ENCODE peak calls at places on chromosomes 2 and 18, in eight cellular contexts. Y is tibial artery, F is cardiac muscle cell, W is A549, D is DND-41, L is K562, X is GM23338, O is left ventricle myocardium inferior. N is an unnamed sample.

GRCh38 chr18:79738041-79738461 is 58.4 kb downstream of the CTDP1 start:
- DNase-seq in Y (no peak), F (peak), W (no peak), D (no peak), L (no peak), X (no peak), O (peak), N (no peak)

GRCh38 chr2:132646805-132647115 is 23.2 kb downstream of the LYPD1 start:
- DNase-seq in Y (no peak), F (no peak), W (no peak), D (no peak), L (no peak), X (no peak), O (no peak), N (no peak)

GRCh38 chr2:182366625-182367024 is 60.2 kb downstream of the PDE1A start:
- DNase-seq in Y (peak), F (peak), W (peak), D (no peak), L (no peak), X (no peak), O (no peak), N (no peak)

GRCh38 chr2:216606551-216607527 is 26.4 kb upstream of the IGFBP2 start:
- DNase-seq in Y (no peak), F (no peak), W (no peak), D (peak), L (peak), X (peak), O (no peak), N (no peak)

GRCh38 chr2:203583696-203584095 is 48.6 kb upstream of the RAPH1 start:
- DNase-seq in Y (no peak), F (peak), W (peak), D (no peak), L (no peak), X (no peak), O (no peak), N (peak)

GRCh38 chr2:83536489-83537020 is 922.5 kb downstream of the SUCLG1 start:
- DNase-seq in Y (no peak), F (no peak), W (no peak), D (no peak), L (no peak), X (no peak), O (no peak), N (no peak)

GRCh38 chr2:19123556-19123955 is 234.9 kb downstream of the OSR1 start:
- DNase-seq in Y (no peak), F (no peak), W (no peak), D (no peak), L (no peak), X (no peak), O (no peak), N (no peak)

GRCh38 chr2:221572821-221573429 is 821 bp upstream of the EPHA4 start:
- DNase-seq in Y (peak), F (peak), W (peak), D (no peak), L (no peak), X (peak), O (peak), N (no peak)

GRCh38 chr2:169756342-169756741 is 22.7 kb downstream of the KLHL23 start:
- DNase-seq in Y (no peak), F (no peak), W (no peak), D (no peak), L (no peak), X (no peak), O (no peak), N (no peak)

GRCh38 chr2:144835634-144836351 is 315.9 kb upstream of the ZEB2 start:
- DNase-seq in Y (no peak), F (peak), W (peak), D (no peak), L (no peak), X (no peak), O (no peak), N (no peak)

GRCh38 chr18:6920099-6920955 is 190.8 kb downstream of the ARHGAP28 start:
- DNase-seq in Y (peak), F (peak), W (peak), D (no peak), L (peak), X (peak), O (no peak), N (no peak)

GRCh38 chr2:145076085-145076484 is 556.2 kb upstream of the ZEB2 start:
- DNase-seq in Y (no peak), F (no peak), W (no peak), D (no peak), L (no peak), X (no peak), O (no peak), N (no peak)

GRCh38 chr2:100629309-100629708 is 66.5 kb downstream of the PDCL3 start:
- DNase-seq in Y (no peak), F (no peak), W (no peak), D (no peak), L (no peak), X (no peak), O (no peak), N (no peak)

GRCh38 chr18:50906843-50907242 is 27.9 kb downstream of the ME2 start:
- DNase-seq in Y (no peak), F (no peak), W (no peak), D (no peak), L (no peak), X (no peak), O (no peak), N (no peak)

GRCh38 chr2:121456325-121456724 is 74.4 kb upstream of the RNU4ATAC start:
- DNase-seq in Y (no peak), F (no peak), W (no peak), D (no peak), L (no peak), X (no peak), O (no peak), N (no peak)

GRCh38 chr2:38740851-38741541 is 10.2 kb downstream of the SRSF7 start:
- DNase-seq in Y (no peak), F (peak), W (peak), D (no peak), L (peak), X (peak), O (no peak), N (no peak)

GRCh38 chr2:38739524-38739923 is 11.6 kb downstream of the SRSF7 start:
- DNase-seq in Y (no peak), F (no peak), W (no peak), D (no peak), L (peak), X (no peak), O (no peak), N (no peak)

GRCh38 chr2:38742797-38743559 is 8.2 kb downstream of the SRSF7 start:
- DNase-seq in Y (no peak), F (no peak), W (no peak), D (no peak), L (no peak), X (no peak), O (no peak), N (no peak)

GRCh38 chr2:38743672-38744398 is 7.3 kb downstream of the SRSF7 start:
- DNase-seq in Y (no peak), F (no peak), W (no peak), D (no peak), L (no peak), X (no peak), O (no peak), N (no peak)

GRCh38 chr2:38741542-38741852 is 9.7 kb downstream of the SRSF7 start:
- DNase-seq in Y (no peak), F (no peak), W (no peak), D (no peak), L (no peak), X (no peak), O (no peak), N (no peak)
- H3K27ac ChIP-seq in Y (no peak), F (peak), W (no peak), D (no peak), L (no peak), X (peak), O (peak), N (peak)

DNA sequence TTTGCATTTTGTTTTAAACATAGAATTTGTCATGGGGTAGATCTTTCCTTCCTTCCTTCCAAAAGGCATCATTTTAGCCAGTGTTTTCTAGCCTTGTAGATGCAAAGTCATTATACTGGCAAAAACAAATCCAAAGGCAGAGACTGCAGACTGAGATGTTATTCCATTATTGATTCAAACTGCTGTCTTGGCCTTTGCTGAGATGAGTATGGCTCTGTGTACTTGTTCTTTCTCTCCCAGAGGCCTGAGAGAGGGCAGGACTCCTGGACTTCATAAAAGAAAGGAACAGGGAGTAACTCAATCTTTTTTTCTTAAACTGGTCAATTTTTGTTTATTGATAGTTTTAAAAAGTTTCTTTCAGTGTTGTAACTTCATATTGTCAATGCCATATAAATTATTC is 215.1 kb downstream of the RND3 start:
- DNase-seq in Y (no peak), F (no peak), W (no peak), D (no peak), L (no peak), X (no peak), O (no peak), N (no peak)
- H3K4me3 ChIP-seq in Y (no peak), F (no peak), W (no peak), D (no peak), L (no peak), X (no peak), O (no peak), N (no peak)

GRCh38 chr2:199261936-199262335 is 195.8 kb downstream of the SATB2 start:
- DNase-seq in Y (no peak), F (no peak), W (no peak), D (no peak), L (no peak), X (no peak), O (no peak), N (no peak)

GRCh38 chr2:199261221-199261620 is 196.5 kb downstream of the SATB2 start:
- DNase-seq in Y (no peak), F (peak), W (peak), D (no peak), L (no peak), X (no peak), O (no peak), N (no peak)

GRCh38 chr2:199259671-199260070 is 198.1 kb downstream of the SATB2 start:
- DNase-seq in Y (no peak), F (no peak), W (no peak), D (no peak), L (no peak), X (no peak), O (no peak), N (no peak)

GRCh38 chr2:199258291-199258690 is 199.4 kb downstream of the SATB2 start:
- DNase-seq in Y (no peak), F (no peak), W (no peak), D (no peak), L (no peak), X (peak), O (no peak), N (no peak)
- TF ChIP-seq CTCF in Y (no peak), F (peak), W (no peak), D (no peak), L (peak), X (peak), O (no peak), N (no peak)

GRCh38 chr2:187577310-187577709 is 23.1 kb upstream of the TFPI start:
- DNase-seq in Y (no peak), F (peak), W (peak), D (no peak), L (no peak), X (peak), O (no peak), N (no peak)
- H3K27ac ChIP-seq in Y (no peak), F (no peak), W (peak), D (no peak), L (no peak), X (no peak), O (no peak), N (no peak)

GRCh38 chr2:128187032-128187654 is 96.1 kb downstream of the UGGT1 start:
- DNase-seq in Y (no peak), F (peak), W (peak), D (no peak), L (peak), X (no peak), O (no peak), N (no peak)
- H3K4me3 ChIP-seq in Y (no peak), F (no peak), W (no peak), D (no peak), L (no peak), X (no peak), O (peak), N (no peak)

GRCh38 chr2:111058264-111058663 is 62.5 kb upstream of the BCL2L11 start:
- DNase-seq in Y (no peak), F (no peak), W (no peak), D (no peak), L (no peak), X (no peak), O (no peak), N (no peak)
- TF ChIP-seq CTCF in Y (no peak), F (no peak), W (no peak), D (no peak), L (no peak), X (no peak), O (no peak), N (no peak)

DNA sequence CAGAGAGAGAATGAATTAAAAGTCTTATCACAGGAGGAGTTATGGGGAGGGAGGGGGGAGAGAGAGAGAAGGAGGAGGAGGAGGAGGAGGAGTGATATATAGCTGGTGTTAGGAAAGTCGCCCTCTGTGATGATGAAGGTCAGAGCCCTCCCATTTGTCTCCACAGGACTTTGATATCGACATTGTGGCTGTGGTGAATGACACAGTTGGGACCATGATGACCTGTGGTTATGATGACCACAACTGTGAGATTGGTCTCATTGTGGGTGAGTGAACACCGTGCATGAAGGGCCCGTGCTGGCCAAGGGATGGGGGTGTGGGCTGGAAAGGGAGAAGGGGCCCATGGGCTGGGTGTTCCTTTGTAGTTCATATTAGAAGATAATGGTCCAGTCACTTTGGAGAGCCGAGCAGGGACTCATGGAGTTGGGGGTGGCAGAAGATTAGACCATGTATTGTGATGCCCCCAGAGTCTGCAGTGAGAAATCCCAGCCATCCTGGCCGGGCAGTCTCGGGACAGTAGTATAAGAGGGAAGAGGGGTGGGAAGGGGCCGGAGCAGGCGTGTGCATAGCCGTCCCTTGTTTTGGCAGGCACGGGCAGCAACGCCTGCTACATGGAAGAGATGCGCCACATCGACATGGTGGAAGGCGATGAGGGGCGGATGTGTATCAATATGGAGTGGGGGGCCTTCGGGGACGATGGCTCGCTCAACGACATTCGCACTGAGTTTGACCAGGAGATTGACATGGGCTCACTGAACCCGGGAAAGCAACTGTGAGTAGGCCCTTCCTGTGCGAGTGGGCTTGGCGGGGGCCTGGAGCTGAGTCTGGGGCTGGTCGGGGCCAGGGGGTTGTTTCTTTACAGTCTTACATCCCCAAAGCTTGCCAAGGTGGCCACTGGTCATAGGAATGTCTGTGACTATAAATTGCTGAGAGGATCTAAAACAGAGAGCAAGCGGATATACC is 40.0 kb downstream of the HK2 start:
- DNase-seq in Y (no peak), F (no peak), W (no peak), D (no peak), L (no peak), X (no peak), O (no peak), N (no peak)
- H3K27ac ChIP-seq in Y (no peak), F (peak), W (no peak), D (no peak), L (no peak), X (no peak), O (peak), N (no peak)

DNA sequence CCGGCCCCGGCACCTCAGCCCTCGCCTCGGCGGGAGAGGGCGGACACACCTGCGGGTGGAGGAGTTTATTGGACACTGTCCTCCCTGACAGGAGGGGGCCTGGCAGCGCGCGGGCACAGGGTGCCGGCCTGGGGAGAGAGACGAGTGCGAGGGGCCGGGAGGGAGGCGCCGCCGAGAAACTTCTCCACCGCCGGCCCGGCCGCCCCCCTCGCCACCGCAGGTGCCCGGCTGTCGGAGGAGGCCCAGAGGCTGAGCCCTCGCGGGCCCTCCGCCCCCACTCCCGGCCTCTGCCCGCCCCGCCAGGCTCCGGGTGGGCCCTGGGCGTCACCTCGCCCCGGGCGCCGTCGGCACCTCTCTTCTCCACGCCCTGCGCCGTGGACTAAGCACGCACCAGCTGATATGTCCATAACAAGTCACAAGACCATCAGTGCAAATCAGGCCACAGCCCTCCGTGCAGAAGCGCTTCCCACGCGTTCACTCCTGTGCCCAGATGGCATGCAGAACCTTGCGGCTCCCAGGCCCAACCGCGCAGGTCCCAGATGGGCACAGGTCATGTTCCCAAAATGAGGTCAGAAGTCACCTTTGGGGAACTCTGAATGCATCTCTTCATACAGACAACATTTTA is 311.2 kb downstream of the CELF4 start:
- DNase-seq in Y (no peak), F (no peak), W (no peak), D (no peak), L (no peak), X (peak), O (no peak), N (no peak)
- H3K4me3 ChIP-seq in Y (peak), F (peak), W (peak), D (no peak), L (peak), X (peak), O (peak), N (peak)

N was measured in heart left ventricle.